ENCODE peak calls at places on chromosomes 16 and 17, in four cellular contexts. A, M, W and R are unnamed samples.

GRCh38 chr16:24010440-24011089 is 174.8 kb downstream of the PRKCB start:
- DNase-seq in W (peak; percentile 59), A (peak; percentile 81), M (peak; percentile 48), R (peak; percentile 27)

GRCh38 chr16:49453001-49453400 is 79.4 kb downstream of the C16orf78 start:
- DNase-seq in M (no peak), A (no peak), W (no peak), R (no peak)

GRCh38 chr17:9406046-9406631 is 169.5 kb downstream of the STX8 start:
- DNase-seq in W (no peak), A (no peak), M (no peak), R (no peak)

GRCh38 chr16:89193576-89194293 is 6.6 kb downstream of the SLC22A31 start:
- DNase-seq in W (peak; percentile 34), A (peak; percentile 49), M (no peak), R (no peak)

GRCh38 chr16:18983565-18984424 is at the start of gene TMC7:
- DNase-seq in W (peak; percentile 85), M (peak; percentile 86), A (peak; percentile 83), R (peak; percentile 53)

GRCh38 chr17:27958708-27959381 is 65.7 kb upstream of the LYRM9 start:
- DNase-seq in M (no peak), A (no peak), W (no peak), R (no peak)

GRCh38 chr16:13999895-14000425 is 71.2 kb upstream of the MRTFB start:
- DNase-seq in A (no peak), M (no peak), W (peak; percentile 81), R (no peak)

GRCh38 chr17:31715436-31715835 is 143.6 kb downstream of the COPRS start:
- DNase-seq in W (no peak), M (no peak), A (no peak), R (no peak)

GRCh38 chr17:6064855-6065254 is 5.3 kb upstream of the WSCD1 start:
- DNase-seq in M (no peak), W (no peak), A (no peak), R (no peak)

GRCh38 chr16:52383640-52384292 is 163.2 kb downstream of the TOX3 start:
- DNase-seq in A (no peak), W (no peak), M (no peak), R (no peak)

GRCh38 chr17:67718325-67718941 is 697 bp downstream of the NOL11 start:
- DNase-seq in M (peak; percentile 55), A (no peak), W (no peak), R (no peak)

GRCh38 chr17:21077286-21077685 is 34.5 kb upstream of the USP22 start:
- DNase-seq in A (no peak), W (no peak), M (no peak), R (no peak)

GRCh38 chr17:67902531-67903231 is 77.4 kb downstream of the BPTF start:
- DNase-seq in A (no peak), M (no peak), W (no peak), R (no peak)

GRCh38 chr17:6052926-6053325 is 17.3 kb upstream of the WSCD1 start:
- DNase-seq in W (no peak), M (no peak), A (no peak), R (no peak)

GRCh38 chr17:47742319-47743181 is 9.5 kb downstream of the TBX21 start:
- DNase-seq in A (no peak), M (no peak), W (no peak), R (no peak)

GRCh38 chr17:55324296-55324978 is 59.7 kb downstream of the HLF start:
- DNase-seq in W (no peak), M (no peak), A (no peak), R (no peak)

GRCh38 chr17:68431045-68431608 is 26.2 kb downstream of the WIPI1 start:
- DNase-seq in W (no peak), M (no peak), A (no peak), R (no peak)

GRCh38 chr16:9665851-9666271 is 516.4 kb downstream of the GRIN2A start:
- DNase-seq in M (no peak), W (no peak), A (no peak), R (no peak)

GRCh38 chr16:55478827-55479559 is at the start of gene MMP2:
- DNase-seq in M (no peak), A (peak; percentile 87), W (peak; percentile 80), R (peak; percentile 87)

GRCh38 chr17:8117367-8117979 is 841 bp downstream of the ALOXE3 start:
- DNase-seq in W (no peak), M (no peak), A (no peak), R (no peak)

GRCh38 chr16:68073902-68074760 is 11.0 kb upstream of the NFATC3 start:
- DNase-seq in W (no peak), A (no peak), M (no peak), R (no peak)
- H3K4me1 ChIP-seq in W (peaks cover 12% of the 10 kb centered on the region), A (no peaks in the 10 kb centered on the region), M (peaks cover 11% of the 10 kb centered on the region), R (no peaks in the 10 kb centered on the region)

GRCh38 chr16:85425061-85425662 is 188.0 kb upstream of the GSE1 start:
- DNase-seq in M (no peak), W (peak; percentile 11), A (peak; percentile 34), R (peak; percentile 11)
- H3K4me1 ChIP-seq in M (peaks cover 27% of the 10 kb centered on the region), W (no peaks in the 10 kb centered on the region), A (no peaks in the 10 kb centered on the region), R (peaks cover 4% of the 10 kb centered on the region)

GRCh38 chr17:57540596-57540995 is 204.5 kb downstream of the CCDC182 start:
- DNase-seq in A (no peak), W (no peak), M (no peak), R (no peak)
- H3K4me1 ChIP-seq in A (no peaks in the 10 kb centered on the region), W (peaks cover 52% of the 10 kb centered on the region), M (peaks cover 82% of the 10 kb centered on the region), R (peaks cover 4% of the 10 kb centered on the region)

GRCh38 chr17:78124081-78124835 is 4.3 kb downstream of the TMC6 start:
- DNase-seq in A (peak; percentile 44), M (no peak), W (peak; percentile 33), R (no peak)
- H3K4me1 ChIP-seq in A (no peaks in the 10 kb centered on the region), M (peaks cover 14% of the 10 kb centered on the region), W (peaks cover 46% of the 10 kb centered on the region), R (peaks cover 18% of the 10 kb centered on the region)

DNA sequence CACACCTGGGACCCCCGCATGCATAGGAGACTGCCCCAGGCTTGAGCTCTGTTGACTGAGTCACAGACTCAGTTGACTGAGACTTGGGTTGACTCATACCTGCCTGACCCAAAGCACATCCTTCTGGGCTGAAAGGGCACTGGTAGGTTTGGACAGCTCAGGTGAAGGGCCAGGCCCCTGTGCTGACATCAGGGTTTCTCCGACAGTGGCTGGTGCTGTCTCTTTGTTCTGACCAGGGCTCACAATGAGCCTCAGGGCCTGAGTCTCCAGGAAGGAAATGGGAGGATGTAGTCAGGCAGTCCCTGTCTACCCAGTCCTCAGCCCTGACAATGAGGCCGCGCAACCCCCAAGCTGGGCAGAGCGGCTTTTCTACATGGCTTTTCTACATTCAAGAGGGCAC is 6.5 kb downstream of the SPNS2 start:
- DNase-seq in A (no peak), W (no peak), M (no peak), R (no peak)
- H3K4me1 ChIP-seq in A (no peaks in the 10 kb centered on the region), W (peaks cover 58% of the 10 kb centered on the region), M (no peaks in the 10 kb centered on the region), R (no peaks in the 10 kb centered on the region)

DNA sequence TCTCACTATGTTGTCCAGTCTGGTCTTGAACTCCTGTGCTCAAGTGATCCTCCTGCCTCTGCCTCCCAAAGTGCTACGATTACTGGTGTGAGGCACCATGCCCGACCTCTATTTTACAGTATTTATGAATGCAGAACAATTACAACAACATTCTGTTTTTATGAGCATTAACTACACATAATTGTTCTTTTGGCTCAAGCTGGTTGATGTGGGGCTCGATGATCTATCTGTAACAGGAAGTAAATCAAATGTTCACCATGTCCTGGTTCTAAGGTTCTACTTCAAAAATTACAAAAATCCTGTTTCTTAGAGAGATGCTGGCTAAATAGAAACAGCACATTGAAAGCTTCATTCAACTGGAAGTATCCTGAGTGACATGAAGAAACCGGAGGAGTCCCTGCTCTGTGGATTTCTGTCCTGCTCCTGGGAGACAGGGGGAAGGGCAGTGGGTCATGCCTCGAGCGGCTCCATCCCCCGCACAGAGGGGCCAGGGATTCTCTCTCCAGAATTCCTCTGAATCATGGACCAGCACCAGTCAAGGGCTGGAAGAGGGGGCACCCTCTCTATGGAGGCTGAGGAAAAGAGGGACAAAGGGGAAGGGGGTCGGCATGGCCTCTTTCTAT is 31.5 kb downstream of the FA2H start:
- DNase-seq in A (no peak), M (peak; percentile 72), W (no peak), R (no peak)
- H3K4me1 ChIP-seq in A (no peaks in the 10 kb centered on the region), M (peaks cover 72% of the 10 kb centered on the region), W (no peaks in the 10 kb centered on the region), R (no peaks in the 10 kb centered on the region)

DNA sequence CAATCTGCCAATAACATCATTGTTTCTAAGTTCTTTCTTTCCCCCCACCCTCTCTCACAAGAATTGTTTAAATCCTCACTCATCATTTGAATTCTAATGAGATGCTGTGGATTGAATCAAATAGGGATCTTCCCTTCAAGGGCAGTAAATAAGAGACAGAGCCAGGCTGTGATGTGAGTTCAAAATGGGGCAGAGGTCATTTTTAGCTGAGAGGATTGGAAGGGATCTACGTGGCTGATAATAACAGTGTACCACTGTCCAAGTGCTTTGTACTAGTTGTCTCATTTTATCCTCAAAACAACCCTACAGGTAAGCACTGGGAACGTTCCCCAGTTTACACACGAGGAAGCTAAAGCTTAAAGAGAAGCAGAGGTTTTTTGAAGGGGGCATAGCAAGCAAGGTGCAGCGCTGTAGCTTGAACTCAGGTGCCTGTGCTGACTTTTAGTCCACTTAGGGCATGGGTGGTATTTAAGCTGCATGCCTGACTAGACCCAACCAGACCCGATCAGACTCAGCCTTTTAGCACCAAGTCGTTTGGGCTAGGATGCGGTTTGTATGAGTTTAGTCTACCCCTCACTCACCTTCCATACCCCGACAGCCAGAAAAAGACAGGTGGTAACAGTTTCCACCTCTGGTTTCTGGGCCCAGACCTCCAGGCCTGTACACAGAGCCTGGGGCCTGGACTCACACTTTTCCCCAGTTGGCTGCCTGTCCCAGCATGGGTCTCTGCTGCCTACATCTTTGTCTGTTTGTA is 39.2 kb upstream of the CCR7 start:
- DNase-seq in A (no peak), M (no peak), W (no peak), R (no peak)
- H3K4me1 ChIP-seq in A (no peaks in the 10 kb centered on the region), M (no peaks in the 10 kb centered on the region), W (no peaks in the 10 kb centered on the region), R (no peaks in the 10 kb centered on the region)

GRCh38 chr17:49339359-49339758 is 22.7 kb downstream of the ZNF652 start:
- DNase-seq in M (no peak), W (no peak), A (no peak), R (no peak)
- H3K4me1 ChIP-seq in M (peaks cover under 1% of the 10 kb centered on the region), W (peaks cover 16% of the 10 kb centered on the region), A (peaks cover 6% of the 10 kb centered on the region), R (no peaks in the 10 kb centered on the region)